ENCODE peak calls at places on chromosomes 1 and 21, in nine cellular contexts. T, N, A, B, F, M, Y, H and O are unnamed samples.

GRCh38 chr1:100188617-100189016 is 10.6 kb upstream of the LRRC39 start:
- DNase-seq in Y (no peak), H (no peak), A (peak; percentile 50), N (no peak), M (no peak), B (no peak), F (no peak), T (no peak), O (peak; percentile 30)

GRCh38 chr1:41442697-41443251 is 41.7 kb downstream of the EDN2 start:
- DNase-seq in B (no peak), M (no peak), N (no peak), F (no peak), H (no peak), Y (no peak), T (no peak), A (no peak), O (no peak)

GRCh38 chr1:26285366-26286063 is 5.6 kb downstream of the SH3BGRL3 start:
- DNase-seq in T (peak; percentile 62), F (no peak), B (peak; percentile 48), Y (no peak), A (no peak), N (no peak), M (no peak), H (no peak), O (peak; percentile 58)

GRCh38 chr1:176559474-176560390 is 96.8 kb downstream of the PAPPA2 start:
- DNase-seq in N (peak; percentile 67), B (peak; percentile 63), H (peak; percentile 48), F (peak; percentile 80), M (no peak), A (peak; percentile 9), Y (no peak), T (peak; percentile 64), O (no peak)

GRCh38 chr1:188043536-188044245 is 1214.9 kb downstream of the PLA2G4A start:
- DNase-seq in Y (no peak), B (no peak), T (no peak), H (no peak), M (no peak), A (no peak), N (no peak), F (no peak), O (no peak)

GRCh38 chr1:30734106-30734505 is 10.7 kb upstream of the MATN1 start:
- DNase-seq in F (no peak), A (no peak), N (no peak), M (no peak), T (no peak), Y (no peak), H (no peak), B (no peak), O (no peak)

GRCh38 chr21:43741425-43742096 is 22.6 kb downstream of the PDXK start:
- DNase-seq in T (no peak), Y (no peak), B (no peak), M (no peak), F (no peak), N (no peak), H (no peak), A (no peak), O (no peak)

GRCh38 chr1:244291867-244292180 is 159.9 kb downstream of the ADSS2 start:
- DNase-seq in F (no peak), T (no peak), Y (no peak), N (no peak), B (no peak), H (no peak), A (no peak), M (no peak), O (no peak)

GRCh38 chr1:19704247-19705113 is 39.8 kb downstream of the HTR6 start:
- DNase-seq in B (peak; percentile 52), Y (no peak), A (peak; percentile 74), N (peak; percentile 67), T (peak; percentile 77), M (peak; percentile 79), F (peak; percentile 57), H (peak; percentile 57), O (peak; percentile 29)

GRCh38 chr21:35641271-35642016 is 418.9 kb downstream of the SETD4 start:
- DNase-seq in B (no peak), A (no peak), Y (no peak), F (no peak), H (no peak), M (no peak), N (no peak), T (no peak), O (no peak)

GRCh38 chr1:172429324-172430127 is 9.0 kb downstream of the C1orf105 start:
- DNase-seq in A (peak; percentile 61), B (peak; percentile 70), H (no peak), N (peak; percentile 26), M (no peak), T (peak; percentile 99), Y (no peak), F (peak; percentile 40), O (peak; percentile 37)

GRCh38 chr1:118739421-118739930 is 248.7 kb downstream of the TBX15 start:
- DNase-seq in Y (no peak), F (peak; percentile 14), A (peak; percentile 5), H (no peak), N (no peak), B (no peak), T (no peak), M (no peak), O (no peak)

GRCh38 chr1:8874230-8875201 is 4.0 kb downstream of the ENO1 start:
- DNase-seq in F (no peak), N (no peak), Y (no peak), M (no peak), H (no peak), A (no peak), B (no peak), T (no peak), O (no peak)

GRCh38 chr1:8873506-8874229 is 4.8 kb downstream of the ENO1 start:
- DNase-seq in N (peak; percentile 90), H (peak; percentile 92), A (peak; percentile 98), Y (peak; percentile 91), M (peak; percentile 86), B (peak; percentile 95), F (no peak), T (peak; percentile 99), O (no peak)

GRCh38 chr1:8871965-8872399 is 6.5 kb downstream of the ENO1 start:
- DNase-seq in B (no peak), T (no peak), M (no peak), A (no peak), N (no peak), Y (no peak), F (no peak), H (no peak), O (no peak)

GRCh38 chr1:8871539-8871935 is 6.9 kb downstream of the ENO1 start:
- DNase-seq in M (no peak), Y (no peak), F (no peak), T (peak; percentile 54), H (no peak), A (no peak), N (no peak), B (no peak), O (no peak)

DNA sequence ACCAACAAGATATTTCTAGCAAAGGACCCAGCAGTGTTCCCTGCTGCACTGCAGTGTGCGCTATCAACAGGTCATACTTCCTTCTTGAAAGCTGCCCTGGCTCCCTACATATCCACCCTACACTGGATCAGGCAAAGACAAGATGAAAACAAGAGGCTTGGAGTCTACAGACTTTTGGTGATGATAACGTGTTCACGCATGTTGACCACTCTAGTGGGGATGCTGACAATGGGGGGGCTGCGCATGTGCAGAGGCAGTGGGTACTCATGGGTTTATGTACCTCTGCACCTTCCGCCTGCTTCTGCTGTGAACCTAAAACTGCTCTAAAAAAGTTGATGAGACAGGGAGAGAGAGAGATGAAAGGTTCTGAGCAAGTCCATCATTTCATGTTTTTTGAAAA is 5.5 kb downstream of the ENO1 start:
- DNase-seq in N (no peak), A (no peak), B (no peak), M (no peak), T (no peak), Y (no peak), H (no peak), F (no peak), O (no peak)
- H3K4me3 ChIP-seq in N (no peak overlapping the region), A (peak overlapping the region; percentile 9), B (peak overlapping the region; percentile 99), M (no peak overlapping the region), T (peak overlapping the region; percentile 66), Y (peak overlapping the region; percentile 21), H (no peak overlapping the region), F (no peak overlapping the region), O (no peak overlapping the region)

GRCh38 chr1:163315773-163316374 is 5.9 kb upstream of the NUF2 start:
- DNase-seq in M (no peak), A (peak; percentile 29), B (peak; percentile 54), T (peak; percentile 68), Y (no peak), N (peak; percentile 22), H (no peak), F (peak; percentile 33), O (no peak)

GRCh38 chr1:163321311-163322305 is at the start of gene NUF2:
- DNase-seq in F (peak; percentile 96), Y (peak; percentile 99), T (peak; percentile 99), N (peak; percentile 97), H (peak; percentile 97), B (peak; percentile 98), M (peak; percentile 98), A (peak; percentile 98), O (peak; percentile 100)

GRCh38 chr1:163320891-163321290 is 863 bp upstream of the NUF2 start:
- DNase-seq in A (no peak), T (no peak), N (no peak), Y (no peak), M (no peak), B (no peak), F (no peak), H (no peak), O (no peak)
- H3K4me3 ChIP-seq in A (peak overlapping the region; percentile 93), T (peak overlapping the region; percentile 92), N (peak overlapping the region; percentile 65), Y (peak overlapping the region; percentile 85), M (peak overlapping the region; percentile 80), B (peak overlapping the region; percentile 78), F (peak overlapping the region; percentile 62), H (peak overlapping the region; percentile 49), O (peak overlapping the region; percentile 80)

GRCh38 chr1:59671953-59672305 is 142.8 kb upstream of the HOOK1 start:
- DNase-seq in B (no peak), T (no peak), H (no peak), M (no peak), F (no peak), Y (no peak), N (no peak), A (no peak), O (no peak)

GRCh38 chr1:59674605-59675004 is 140.1 kb upstream of the HOOK1 start:
- DNase-seq in N (peak; percentile 75), B (peak; percentile 89), T (no peak), A (no peak), Y (no peak), H (peak; percentile 48), M (no peak), F (no peak), O (no peak)

GRCh38 chr1:59673575-59674467 is 140.9 kb upstream of the HOOK1 start:
- DNase-seq in A (no peak), T (no peak), Y (no peak), N (no peak), F (no peak), H (peak; percentile 86), M (peak; percentile 89), B (no peak), O (no peak)

GRCh38 chr1:59671066-59671952 is 143.4 kb upstream of the HOOK1 start:
- DNase-seq in B (no peak), Y (no peak), A (no peak), M (no peak), H (no peak), T (no peak), N (no peak), F (no peak), O (no peak)

GRCh38 chr1:59672851-59673574 is 141.7 kb upstream of the HOOK1 start:
- DNase-seq in M (peak; percentile 71), F (no peak), Y (no peak), N (no peak), T (peak; percentile 79), B (peak; percentile 51), A (peak; percentile 86), H (no peak), O (no peak)
- H3K4me3 ChIP-seq in M (no peak overlapping the region), F (no peak overlapping the region), Y (no peak overlapping the region), N (no peak overlapping the region), T (no peak overlapping the region), B (no peak overlapping the region), A (no peak overlapping the region), H (no peak overlapping the region), O (no peak overlapping the region)

GRCh38 chr1:1021860-1022259 is 1.9 kb downstream of the AGRN start:
- DNase-seq in Y (no peak), N (no peak), H (no peak), A (peak; percentile 61), T (peak; percentile 92), M (no peak), B (no peak), F (no peak), O (no peak)
- H3K4me3 ChIP-seq in Y (no peak overlapping the region), N (no peak overlapping the region), H (no peak overlapping the region), A (peak overlapping the region; percentile 59), T (peak overlapping the region; percentile 84), M (no peak overlapping the region), B (no peak overlapping the region), F (no peak overlapping the region), O (no peak overlapping the region)